ENCODE peak calls at places on chromosome 11, in eight cellular contexts. X, J, B, T, V, A, I and F are unnamed samples.

GRCh38 chr11:111089759-111090158 is 155.8 kb upstream of the POU2AF2 start:
- DNase-seq in I (no peak), J (no peak), T (no peak), B (no peak), A (no peak), V (no peak), X (no peak), F (no peak)

GRCh38 chr11:71080239-71081097 is 171.9 kb downstream of the SHANK2 start:
- DNase-seq in A (peak), J (peak), T (peak), V (peak), X (peak), I (peak), B (peak), F (peak)

GRCh38 chr11:27468209-27468608 is 4.4 kb downstream of the LGR4 start:
- DNase-seq in I (no peak), A (no peak), J (no peak), V (no peak), B (no peak), X (no peak), T (no peak), F (no peak)

GRCh38 chr11:68137833-68138232 is 16.6 kb upstream of the CHKA start:
- DNase-seq in J (no peak), B (no peak), I (no peak), T (no peak), V (no peak), X (no peak), A (no peak), F (no peak)

GRCh38 chr11:46265764-46266163 is 11.7 kb upstream of the CREB3L1 start:
- DNase-seq in B (peak), A (no peak), J (no peak), X (no peak), V (no peak), T (no peak), I (no peak), F (no peak)

GRCh38 chr11:102610198-102610597 is 14.9 kb downstream of the MMP20 start:
- DNase-seq in B (no peak), I (no peak), J (no peak), X (no peak), A (no peak), V (no peak), T (no peak), F (no peak)

GRCh38 chr11:102452461-102453285 is at the start of gene TMEM123:
- DNase-seq in B (no peak), I (peak), A (no peak), V (peak), J (peak), T (peak), X (peak), F (peak)

GRCh38 chr11:47715082-47715669 is at the start of gene AGBL2:
- DNase-seq in V (peak), A (no peak), T (peak), B (peak), I (no peak), X (peak), J (peak), F (peak)

GRCh38 chr11:88363004-88363403 is 25.5 kb upstream of the CTSC start:
- DNase-seq in A (no peak), I (no peak), T (no peak), X (no peak), J (no peak), B (no peak), V (no peak), F (no peak)

GRCh38 chr11:46472662-46472994 is 81.1 kb upstream of the CHRM4 start:
- DNase-seq in V (no peak), J (no peak), I (peak), T (no peak), A (no peak), X (no peak), B (no peak), F (no peak)

GRCh38 chr11:45930031-45930794 is 7.8 kb downstream of the LARGE2 start:
- DNase-seq in A (no peak), V (peak), B (peak), T (peak), I (no peak), X (no peak), J (no peak), F (no peak)

GRCh38 chr11:93169950-93170561 is 27.7 kb downstream of the SLC36A4 start:
- DNase-seq in A (peak), J (peak), X (no peak), T (no peak), V (peak), B (no peak), I (peak), F (no peak)

GRCh38 chr11:85540635-85541034 is 86.5 kb downstream of the DLG2 start:
- DNase-seq in I (no peak), X (no peak), A (no peak), T (no peak), B (no peak), J (peak), V (no peak), F (no peak)

GRCh38 chr11:72671144-72672099 is 2.8 kb downstream of the PDE2A start:
- DNase-seq in B (no peak), T (no peak), A (no peak), V (peak), I (no peak), J (no peak), X (no peak), F (no peak)

GRCh38 chr11:44307340-44308099 is 2.4 kb downstream of the ALX4 start:
- DNase-seq in V (no peak), B (no peak), I (no peak), T (no peak), A (no peak), J (no peak), X (no peak), F (no peak)

GRCh38 chr11:110566577-110566976 is 136.8 kb downstream of the FDX1 start:
- DNase-seq in I (no peak), B (no peak), T (no peak), V (no peak), A (no peak), X (no peak), J (no peak), F (no peak)

GRCh38 chr11:104001474-104001873 is 35.0 kb upstream of the DDI1 start:
- DNase-seq in I (no peak), T (no peak), B (no peak), J (no peak), A (no peak), X (no peak), V (no peak), F (no peak)

GRCh38 chr11:78219493-78220217 is 30.9 kb downstream of the USP35 start:
- DNase-seq in B (no peak), A (no peak), T (no peak), I (no peak), J (no peak), V (no peak), X (no peak), F (no peak)

GRCh38 chr11:61814242-61814957 is 2.4 kb downstream of the FADS1 start:
- DNase-seq in V (peak), I (peak), J (peak), X (no peak), A (no peak), B (no peak), T (no peak), F (peak)

GRCh38 chr11:113994077-113994954 is 19.4 kb downstream of the HTR3A start:
- DNase-seq in T (no peak), V (peak), B (no peak), J (peak), I (no peak), A (no peak), X (peak), F (peak)

GRCh38 chr11:66183581-66184048 is 84.8 kb upstream of the RAB1B start:
- DNase-seq in J (peak), T (no peak), V (no peak), A (no peak), I (no peak), X (no peak), B (no peak), F (peak)

GRCh38 chr11:46338988-46339666 is 8.1 kb upstream of the DGKZ start:
- DNase-seq in B (no peak), X (no peak), A (no peak), V (no peak), I (no peak), T (no peak), J (peak), F (no peak)

GRCh38 chr11:7545611-7546010 is 31.8 kb downstream of the PPFIBP2 start:
- DNase-seq in X (no peak), I (no peak), J (peak), B (no peak), A (no peak), T (no peak), V (no peak), F (no peak)

GRCh38 chr11:76008474-76008873 is 193.5 kb downstream of the UVRAG start:
- DNase-seq in A (no peak), J (no peak), T (no peak), I (no peak), V (no peak), X (no peak), B (no peak), F (no peak)

GRCh38 chr11:61756452-61757212 is 4.2 kb downstream of the MYRF start:
- DNase-seq in X (peak), J (no peak), B (peak), T (no peak), V (no peak), I (peak), A (no peak), F (peak)

GRCh38 chr11:35138949-35139881 is at the start of gene CD44:
- DNase-seq in V (peak), X (peak), T (peak), A (no peak), J (peak), B (no peak), I (peak), F (peak)

GRCh38 chr11:94128171-94128745 is 383 bp upstream of the PANX1 start:
- DNase-seq in I (no peak), X (no peak), J (peak), V (peak), A (no peak), B (no peak), T (peak), F (no peak)

GRCh38 chr11:107608809-107609208 is 17.9 kb downstream of the ELMOD1 start:
- DNase-seq in B (no peak), A (no peak), I (no peak), X (no peak), V (no peak), T (no peak), J (no peak), F (no peak)

GRCh38 chr11:107609384-107610218 is 18.7 kb downstream of the ELMOD1 start:
- DNase-seq in J (peak), B (no peak), I (no peak), A (no peak), X (no peak), T (no peak), V (no peak), F (no peak)

DNA sequence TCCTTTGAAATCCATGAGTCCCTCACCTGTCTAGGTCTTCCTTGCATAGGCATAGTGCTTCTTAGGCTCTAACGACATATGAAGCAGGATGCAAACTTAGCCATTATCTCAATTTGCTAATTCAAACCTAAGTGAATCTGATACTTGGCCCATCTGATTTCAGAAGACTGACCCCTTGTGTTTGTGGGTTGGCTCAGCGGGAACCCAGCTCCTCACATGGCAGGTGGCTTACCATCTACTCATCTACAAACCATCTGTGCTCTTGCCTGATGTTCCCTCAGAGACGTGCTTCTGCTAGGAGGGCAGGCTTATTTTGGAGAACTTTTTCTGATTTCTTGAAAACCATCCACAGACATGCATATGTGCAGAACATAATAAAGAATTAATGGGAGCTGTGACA is 15.2 kb downstream of the ELMOD1 start:
- DNase-seq in T (no peak), B (no peak), X (no peak), I (no peak), A (no peak), V (peak), J (peak), F (no peak)
- TF ChIP-seq CTCF in T (no peak), B (peak), X (no peak), I (peak), A (peak), V (no peak), J (peak), F (no peak)

DNA sequence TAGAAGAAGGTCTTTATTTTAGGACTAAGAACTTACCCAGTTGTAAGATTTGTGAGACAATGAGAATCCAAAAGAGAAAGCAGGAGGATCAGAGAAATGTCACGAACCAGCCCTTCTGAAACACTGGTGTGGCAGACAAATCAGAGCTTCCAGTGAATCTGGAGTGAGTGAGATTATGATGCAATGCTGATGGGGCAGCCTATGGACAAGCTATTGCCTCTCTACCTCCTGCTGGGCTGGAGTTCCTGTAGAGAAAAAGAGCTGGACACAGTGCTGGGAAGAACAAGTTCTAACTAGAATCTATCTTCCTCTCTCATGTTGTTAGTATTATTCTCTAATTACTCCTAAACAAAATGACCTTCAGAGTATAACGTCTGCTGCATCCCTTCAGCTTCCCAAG is 12.0 kb upstream of the ANO3 start:
- DNase-seq in I (no peak), B (no peak), T (no peak), J (peak), V (no peak), X (no peak), A (no peak), F (no peak)
- TF ChIP-seq REST in I (no peak), B (no peak), T (no peak), J (no peak), V (no peak), X (no peak), A (no peak), F (no peak)

DNA sequence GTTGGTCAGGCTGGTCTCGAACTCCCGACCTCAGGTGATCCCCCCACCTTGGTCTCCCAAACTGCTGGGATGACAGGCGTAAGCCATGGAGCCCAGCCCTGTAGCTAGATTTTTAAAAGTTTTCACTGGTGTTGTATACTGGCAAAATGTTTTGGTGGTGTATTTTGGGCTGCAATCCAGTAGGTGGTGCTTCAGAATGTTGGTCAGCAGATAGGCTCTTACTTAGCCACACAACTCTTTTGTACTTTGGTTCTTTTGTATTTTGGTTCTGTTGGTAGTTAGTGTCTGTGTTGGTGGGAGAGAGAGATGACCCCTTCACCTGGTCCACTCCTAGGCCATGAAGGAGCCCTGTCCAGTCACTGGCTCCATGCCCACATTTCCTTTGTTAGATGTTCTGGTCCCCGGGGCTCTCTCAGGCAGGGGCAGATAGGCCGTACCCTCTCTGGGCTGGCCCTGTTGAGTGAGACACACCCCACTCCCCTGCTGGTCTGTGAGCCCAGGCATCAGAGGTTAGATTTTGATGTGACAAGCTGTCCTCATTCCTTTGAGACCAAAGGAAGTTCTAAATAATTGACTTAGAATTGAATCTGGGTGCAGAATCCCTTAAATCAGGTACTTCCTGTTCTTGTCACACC is 123.8 kb downstream of the DDX10 start:
- DNase-seq in A (peak), X (peak), I (peak), T (no peak), V (no peak), B (no peak), J (peak), F (no peak)
- TF ChIP-seq CTCF in A (peak), X (peak), I (peak), T (peak), V (peak), B (peak), J (peak), F (peak)

DNA sequence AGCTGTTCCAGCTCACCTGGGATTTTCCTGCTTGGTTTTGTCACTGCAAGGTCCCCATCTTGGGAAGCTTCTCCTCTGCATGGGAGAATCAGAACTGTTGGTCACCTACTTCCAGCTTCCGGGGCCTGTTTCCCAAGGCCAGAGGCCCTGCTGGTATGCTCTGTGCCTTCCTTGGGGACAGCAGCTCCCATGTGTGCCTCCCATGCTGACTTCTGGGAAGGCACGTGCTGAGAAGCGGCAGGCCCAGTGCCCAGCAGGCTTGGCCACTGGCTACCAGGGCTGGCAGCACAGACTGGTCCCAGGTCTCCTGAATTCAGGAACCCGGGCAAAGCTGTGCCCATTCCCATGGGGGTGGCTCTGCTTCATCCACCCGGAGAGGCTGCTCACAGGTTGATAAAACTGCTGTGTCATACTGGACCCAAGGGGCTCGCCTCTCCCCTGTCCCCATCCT is 33.8 kb downstream of the MYEOV start:
- DNase-seq in V (no peak), B (no peak), T (no peak), X (no peak), J (no peak), I (no peak), A (no peak), F (no peak)
- TF ChIP-seq REST in V (no peak), B (no peak), T (no peak), X (no peak), J (no peak), I (no peak), A (no peak), F (no peak)

GRCh38 chr11:125445731-125446130 is 50.3 kb downstream of the FEZ1 start:
- DNase-seq in B (no peak), V (no peak), I (no peak), T (no peak), X (no peak), J (no peak), A (no peak), F (no peak)
- TF ChIP-seq CTCF in B (no peak), V (no peak), I (no peak), T (no peak), X (no peak), J (no peak), A (no peak), F (no peak)

GRCh38 chr11:63802637-63803414 is 10.4 kb upstream of the SPINDOC start:
- DNase-seq in J (no peak), V (no peak), I (peak), X (peak), B (no peak), T (no peak), A (peak), F (peak)
- TF ChIP-seq REST in J (no peak), V (no peak), I (no peak), X (no peak), B (no peak), T (no peak), A (no peak), F (no peak)

DNA sequence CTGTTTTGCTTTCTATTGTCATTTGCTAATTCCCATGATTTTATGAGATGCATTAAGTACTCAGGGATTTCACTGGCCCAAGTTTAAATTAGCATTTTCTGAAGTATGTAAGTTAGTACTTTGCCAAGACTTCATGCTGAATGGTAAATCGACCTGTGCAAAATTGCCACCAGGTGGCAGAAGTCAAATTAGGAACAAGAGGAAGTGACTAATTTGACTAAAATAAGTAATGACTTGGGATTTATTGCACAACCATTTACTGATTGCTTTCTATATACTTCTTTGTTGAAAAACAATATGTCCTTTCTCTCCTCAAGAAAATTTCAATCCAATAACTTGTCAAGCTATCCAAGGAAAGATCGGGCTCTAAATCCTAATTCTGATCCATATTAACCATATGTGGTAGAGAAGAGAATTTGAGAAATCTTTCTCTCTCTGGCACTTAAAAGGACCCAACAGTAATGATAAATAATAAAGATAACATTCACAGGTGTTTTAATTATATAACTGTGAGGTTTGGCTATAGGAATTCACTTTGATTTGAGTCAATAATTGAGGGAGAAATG is 253.7 kb upstream of the CHORDC1 start:
- DNase-seq in X (no peak), T (peak), I (peak), A (no peak), V (peak), J (peak), B (peak), F (no peak)
- TF ChIP-seq CTCF in X (no peak), T (peak), I (peak), A (peak), V (peak), J (peak), B (peak), F (peak)

GRCh38 chr11:132638421-132638820 is 893.9 kb downstream of the OPCML start:
- DNase-seq in B (no peak), A (no peak), X (no peak), T (no peak), V (no peak), J (no peak), I (no peak), F (no peak)
- TF ChIP-seq REST in B (no peak), A (no peak), X (no peak), T (no peak), V (no peak), J (no peak), I (no peak), F (no peak)

GRCh38 chr11:133530501-133530835 is 1.8 kb downstream of the OPCML start:
- DNase-seq in X (no peak), J (peak), I (no peak), B (no peak), T (no peak), V (no peak), A (no peak), F (no peak)
- TF ChIP-seq CTCF in X (no peak), J (peak), I (no peak), B (no peak), T (no peak), V (no peak), A (no peak), F (no peak)

GRCh38 chr11:134476435-134477021 is 64.5 kb upstream of the B3GAT1 start:
- DNase-seq in X (no peak), B (no peak), T (no peak), V (no peak), I (no peak), A (no peak), J (peak), F (no peak)
- TF ChIP-seq REST in X (peak), B (peak), T (peak), V (peak), I (peak), A (peak), J (peak), F (peak)